ENCODE peak calls at places on chromosomes 3 and 15, in six cellular contexts. L is fibroblast of pulmonary artery, N is neuronal stem cell, V is pons, T is non-pigmented ciliary epithelial cell, J is mesothelial cell of epicardium. K is an unnamed sample.
A peak's percentile ranks its signal among the peaks of the same experiment; 100 is the strongest.

GRCh38 chr3:47324278-47324865 is 41.6 kb downstream of the KLHL18 start:
- DNase-seq in L (peak; percentile 89), N (peak; percentile 67), V (peak; percentile 66), T (peak; percentile 44), J (peak; percentile 61), K (no peak)

GRCh38 chr3:41808152-41808551 is 153.8 kb downstream of the ULK4 start:
- DNase-seq in L (peak; percentile 57), N (no peak), V (no peak), T (peak; percentile 48), J (no peak), K (peak; percentile 55)

GRCh38 chr3:46987485-46988401 is 8.3 kb downstream of the NBEAL2 start:
- DNase-seq in L (peak; percentile 32), N (no peak), V (no peak), T (no peak), J (no peak), K (no peak)

GRCh38 chr15:92930061-92930460 is 29.9 kb downstream of the CHD2 start:
- DNase-seq in L (no peak), N (no peak), V (no peak), T (no peak), J (no peak), K (peak; percentile 77)

GRCh38 chr15:73075151-73075859 is 23.0 kb downstream of the NEO1 start:
- DNase-seq in L (no peak), N (no peak), V (peak; percentile 91), T (no peak), J (no peak), K (no peak)

GRCh38 chr15:75921732-75922703 is 18.3 kb downstream of the FBXO22 start:
- DNase-seq in L (peak; percentile 87), N (no peak), V (peak; percentile 5), T (peak; percentile 60), J (no peak), K (no peak)

GRCh38 chr3:161415506-161416231 is 44.4 kb upstream of the SPTSSB start:
- DNase-seq in L (peak; percentile 87), N (no peak), V (peak; percentile 11), T (peak; percentile 63), J (no peak), K (peak; percentile 53)

GRCh38 chr3:124786491-124787241 is 56.4 kb downstream of the UMPS start:
- DNase-seq in L (peak; percentile 62), N (no peak), V (peak; percentile 70), T (no peak), J (no peak), K (no peak)

GRCh38 chr15:43121863-43122262 is 11.5 kb upstream of the TMEM62 start:
- DNase-seq in L (no peak), N (no peak), V (no peak), T (no peak), J (no peak), K (no peak)

GRCh38 chr3:120437559-120437958 is 13.2 kb downstream of the FSTL1 start:
- DNase-seq in L (no peak), N (no peak), V (no peak), T (no peak), J (no peak), K (no peak)

GRCh38 chr3:33315826-33316225 is 38.6 kb downstream of the FBXL2 start:
- DNase-seq in L (peak; percentile 87), N (no peak), V (no peak), T (no peak), J (no peak), K (peak; percentile 39)

GRCh38 chr3:65492249-65492648 is 546.5 kb downstream of the MAGI1 start:
- DNase-seq in L (no peak), N (no peak), V (no peak), T (no peak), J (no peak), K (no peak)

GRCh38 chr3:52349131-52349530 is 33.0 kb downstream of the DNAH1 start:
- DNase-seq in L (no peak), N (no peak), V (no peak), T (no peak), J (no peak), K (no peak)

GRCh38 chr3:138220242-138220641 is 33.1 kb downstream of the ARMC8 start:
- DNase-seq in L (no peak), N (no peak), V (no peak), T (no peak), J (no peak), K (no peak)

GRCh38 chr3:117540583-117540982 is 831.0 kb downstream of the TUSC7 start:
- DNase-seq in L (no peak), N (no peak), V (no peak), T (no peak), J (no peak), K (no peak)

GRCh38 chr3:141878326-141878725 is 1.9 kb downstream of the ATP1B3 start:
- DNase-seq in L (no peak), N (no peak), V (no peak), T (no peak), J (no peak), K (no peak)

GRCh38 chr15:81074773-81075172 is 59.3 kb upstream of the CFAP161 start:
- DNase-seq in L (no peak), N (no peak), V (no peak), T (no peak), J (no peak), K (no peak)

GRCh38 chr15:51243774-51244173 is 94.6 kb downstream of the CYP19A1 start:
- DNase-seq in L (no peak), N (no peak), V (no peak), T (no peak), J (no peak), K (no peak)

GRCh38 chr3:157438371-157438735 is 1.7 kb downstream of the PTX3 start:
- DNase-seq in L (peak; percentile 42), N (peak; percentile 59), V (no peak), T (no peak), J (no peak), K (no peak)

GRCh38 chr3:169861871-169862270 is 7.9 kb downstream of the LRRC31 start:
- DNase-seq in L (no peak), N (no peak), V (no peak), T (no peak), J (no peak), K (no peak)

GRCh38 chr3:38317186-38317759 is 29.3 kb upstream of the XYLB start:
- DNase-seq in L (peak; percentile 8), N (no peak), V (no peak), T (no peak), J (no peak), K (no peak)

GRCh38 chr15:55649058-55649423 is 60.9 kb upstream of the PYGO1 start:
- DNase-seq in L (peak; percentile 29), N (no peak), V (no peak), T (peak; percentile 40), J (no peak), K (no peak)

GRCh38 chr3:112653209-112653871 is 12.4 kb upstream of the CCDC80 start:
- DNase-seq in L (peak; percentile 88), N (no peak), V (no peak), T (peak; percentile 98), J (no peak), K (no peak)

GRCh38 chr3:6799264-6799915 is 61.5 kb upstream of the GRM7 start:
- DNase-seq in L (peak; percentile 6), N (peak; percentile 3), V (peak; percentile 20), T (no peak), J (peak; percentile 45), K (no peak)

GRCh38 chr3:23649502-23649901 is 156.3 kb upstream of the UBE2E1 start:
- DNase-seq in L (no peak), N (no peak), V (no peak), T (no peak), J (no peak), K (no peak)